ENCODE peak calls at places on chromosomes 2 and 18, in seven cellular contexts. P, I, B, H, O, R and W are unnamed samples.

GRCh38 chr2:109433926-109434325 is 179.8 kb downstream of the SEPTIN10 start:
- DNase-seq in O (no peak), P (no peak), I (no peak), B (no peak), H (no peak), R (no peak), W (peak; percentile 75)

GRCh38 chr18:50396005-50396404 is 21.2 kb downstream of the SKA1 start:
- DNase-seq in O (no peak), H (no peak), B (no peak), I (no peak), P (no peak), R (no peak), W (no peak)

GRCh38 chr2:38409136-38409903 is 32.2 kb upstream of the ATL2 start:
- DNase-seq in O (no peak), B (no peak), H (no peak), R (no peak), P (no peak), I (no peak), W (no peak)

GRCh38 chr2:12717191-12717987 is 653 bp downstream of the TRIB2 start:
- DNase-seq in I (peak; percentile 52), P (peak; percentile 31), B (no peak), H (peak; percentile 59), R (no peak), O (peak; percentile 76), W (no peak)

GRCh38 chr2:178819147-178819875 is 12.1 kb upstream of the TTN start:
- DNase-seq in H (no peak), I (no peak), P (no peak), O (no peak), R (no peak), B (no peak), W (no peak)

GRCh38 chr2:146385031-146385430 is 1459.8 kb upstream of the ACVR2A start:
- DNase-seq in O (no peak), H (no peak), P (no peak), B (no peak), I (no peak), R (no peak), W (no peak)

GRCh38 chr2:180707867-180708205 is 272.6 kb upstream of the UBE2E3 start:
- DNase-seq in H (no peak), R (no peak), P (no peak), B (peak; percentile 90), O (no peak), I (no peak), W (peak; percentile 46)

GRCh38 chr2:105407946-105408743 is 9.3 kb upstream of the FHL2 start:
- DNase-seq in R (no peak), P (no peak), O (no peak), H (no peak), B (no peak), I (no peak), W (no peak)

GRCh38 chr2:121529439-121530209 is 1.1 kb upstream of the RNU4ATAC start:
- DNase-seq in H (no peak), B (no peak), O (no peak), R (no peak), P (no peak), I (no peak), W (peak; percentile 24)

GRCh38 chr2:96618599-96619283 is 19.4 kb downstream of the KANSL3 start:
- DNase-seq in B (peak; percentile 84), I (no peak), R (no peak), P (no peak), O (no peak), H (no peak), W (no peak)

GRCh38 chr2:219000569-219000960 is 7.3 kb upstream of the CRYBA2 start:
- DNase-seq in I (no peak), P (no peak), B (no peak), H (no peak), R (no peak), O (no peak), W (no peak)

GRCh38 chr2:8998418-8998817 is 5.1 kb downstream of the MBOAT2 start:
- DNase-seq in B (no peak), H (no peak), P (no peak), O (no peak), R (no peak), I (no peak), W (no peak)

GRCh38 chr2:26652361-26653041 is 11.3 kb upstream of the CIB4 start:
- DNase-seq in P (no peak), B (peak; percentile 31), O (no peak), H (no peak), R (no peak), I (no peak), W (no peak)

GRCh38 chr2:33529771-33530481 is 53.5 kb downstream of the RASGRP3 start:
- DNase-seq in R (no peak), O (no peak), I (no peak), H (no peak), B (peak; percentile 86), P (no peak), W (no peak)

GRCh38 chr2:165857881-165858280 is 63.8 kb upstream of the GALNT3 start:
- DNase-seq in I (no peak), P (no peak), B (peak; percentile 23), O (no peak), H (no peak), R (no peak), W (no peak)

GRCh38 chr2:81894451-81894990 is 1590.0 kb upstream of the LRRTM1 start:
- DNase-seq in O (no peak), I (no peak), B (no peak), H (no peak), P (no peak), R (no peak), W (no peak)

GRCh38 chr2:58428286-58428552 is 187.1 kb upstream of the FANCL start:
- DNase-seq in H (no peak), B (no peak), I (no peak), R (no peak), P (no peak), O (peak; percentile 29), W (no peak)

GRCh38 chr2:201357216-201357615 is at the start of gene FLACC1:
- DNase-seq in I (no peak), H (no peak), B (peak; percentile 86), R (no peak), P (no peak), O (no peak), W (no peak)

GRCh38 chr2:232333361-232334135 is 45.0 kb upstream of the ALPP start:
- DNase-seq in H (no peak), O (peak; percentile 33), R (no peak), I (no peak), B (no peak), P (no peak), W (peak; percentile 82)

GRCh38 chr2:148031152-148031551 is 10.3 kb downstream of the MBD5 start:
- DNase-seq in B (no peak), R (no peak), P (no peak), H (no peak), I (no peak), O (no peak), W (no peak)

GRCh38 chr2:185127412-185127811 is 529.1 kb downstream of the ZNF804A start:
- DNase-seq in B (no peak), H (no peak), O (no peak), P (no peak), R (no peak), I (no peak), W (no peak)

GRCh38 chr2:42927334-42928160 is 135.2 kb upstream of the HAAO start:
- DNase-seq in P (no peak), B (no peak), O (no peak), R (no peak), H (no peak), I (no peak), W (no peak)